ENCODE peak calls at places on chromosomes 3 and 15, in seven cellular contexts. One of them, this sample, is unnamed.

GRCh38 chr3:27326211-27326948 is 42.8 kb downstream of the NEK10 start:
- DNase-seq in NT2/D1: no peak
- DNase-seq in GM18507: no peak
- DNase-seq in left cardiac atrium: peak; percentile 28
- DNase-seq in OCI-LY7: no peak
- DNase-seq in activated T-helper 1 cell treated with anti-CD3 and anti-CD28 coated beads, Interleukin-2, amount 50 U/mL, for 16 hours: no peak
- DNase-seq in NCI-H1105 treated with DMSO at 0.1 percent for 48 hours: no peak
- DNase-seq in this sample: peak; percentile 59

GRCh38 chr3:187831125-187832051 is 86.1 kb upstream of the BCL6 start:
- DNase-seq in NT2/D1: no peak
- DNase-seq in GM18507: no peak
- DNase-seq in left cardiac atrium: no peak
- DNase-seq in OCI-LY7: no peak
- DNase-seq in activated T-helper 1 cell treated with anti-CD3 and anti-CD28 coated beads, Interleukin-2, amount 50 U/mL, for 16 hours: no peak
- DNase-seq in NCI-H1105 treated with DMSO at 0.1 percent for 48 hours: no peak
- DNase-seq in this sample: no peak

GRCh38 chr15:48533982-48534381 is 111.5 kb downstream of the FBN1 start:
- DNase-seq in NT2/D1: no peak
- DNase-seq in GM18507: no peak
- DNase-seq in left cardiac atrium: no peak
- DNase-seq in OCI-LY7: no peak
- DNase-seq in activated T-helper 1 cell treated with anti-CD3 and anti-CD28 coated beads, Interleukin-2, amount 50 U/mL, for 16 hours: no peak
- DNase-seq in NCI-H1105 treated with DMSO at 0.1 percent for 48 hours: no peak
- DNase-seq in this sample: no peak

GRCh38 chr3:73729969-73730440 is 105.3 kb upstream of the PDZRN3 start:
- DNase-seq in NT2/D1: no peak
- DNase-seq in GM18507: no peak
- DNase-seq in left cardiac atrium: no peak
- DNase-seq in OCI-LY7: no peak
- DNase-seq in activated T-helper 1 cell treated with anti-CD3 and anti-CD28 coated beads, Interleukin-2, amount 50 U/mL, for 16 hours: no peak
- DNase-seq in NCI-H1105 treated with DMSO at 0.1 percent for 48 hours: no peak
- DNase-seq in this sample: no peak

GRCh38 chr3:126432901-126433480 is 38.3 kb downstream of the CFAP100 start:
- DNase-seq in NT2/D1: no peak
- DNase-seq in GM18507: no peak
- DNase-seq in left cardiac atrium: no peak
- DNase-seq in OCI-LY7: no peak
- DNase-seq in activated T-helper 1 cell treated with anti-CD3 and anti-CD28 coated beads, Interleukin-2, amount 50 U/mL, for 16 hours: no peak
- DNase-seq in NCI-H1105 treated with DMSO at 0.1 percent for 48 hours: no peak
- DNase-seq in this sample: no peak

GRCh38 chr3:53187430-53187829 is 26.4 kb downstream of the PRKCD start:
- DNase-seq in NT2/D1: no peak
- DNase-seq in GM18507: no peak
- DNase-seq in left cardiac atrium: no peak
- DNase-seq in OCI-LY7: no peak
- DNase-seq in activated T-helper 1 cell treated with anti-CD3 and anti-CD28 coated beads, Interleukin-2, amount 50 U/mL, for 16 hours: no peak
- DNase-seq in NCI-H1105 treated with DMSO at 0.1 percent for 48 hours: no peak
- DNase-seq in this sample: no peak

GRCh38 chr15:31402003-31402402 is 75.4 kb downstream of the KLF13 start:
- DNase-seq in NT2/D1: no peak
- DNase-seq in GM18507: no peak
- DNase-seq in left cardiac atrium: no peak
- DNase-seq in OCI-LY7: no peak
- DNase-seq in activated T-helper 1 cell treated with anti-CD3 and anti-CD28 coated beads, Interleukin-2, amount 50 U/mL, for 16 hours: no peak
- DNase-seq in NCI-H1105 treated with DMSO at 0.1 percent for 48 hours: no peak
- DNase-seq in this sample: no peak

GRCh38 chr3:186920301-186920700 is 10.0 kb upstream of the ST6GAL1 start:
- DNase-seq in NT2/D1: no peak
- DNase-seq in GM18507: no peak
- DNase-seq in left cardiac atrium: no peak
- DNase-seq in OCI-LY7: no peak
- DNase-seq in activated T-helper 1 cell treated with anti-CD3 and anti-CD28 coated beads, Interleukin-2, amount 50 U/mL, for 16 hours: no peak
- DNase-seq in NCI-H1105 treated with DMSO at 0.1 percent for 48 hours: no peak
- DNase-seq in this sample: no peak

GRCh38 chr15:29736012-29736744 is 86.1 kb downstream of the TJP1 start:
- DNase-seq in NT2/D1: no peak
- DNase-seq in GM18507: no peak
- DNase-seq in left cardiac atrium: no peak
- DNase-seq in OCI-LY7: no peak
- DNase-seq in activated T-helper 1 cell treated with anti-CD3 and anti-CD28 coated beads, Interleukin-2, amount 50 U/mL, for 16 hours: no peak
- DNase-seq in NCI-H1105 treated with DMSO at 0.1 percent for 48 hours: no peak
- DNase-seq in this sample: no peak

GRCh38 chr3:149395107-149396089 is 17.9 kb upstream of the TM4SF1 start:
- DNase-seq in NT2/D1: no peak
- DNase-seq in GM18507: no peak
- DNase-seq in left cardiac atrium: peak; percentile 60
- DNase-seq in OCI-LY7: no peak
- DNase-seq in activated T-helper 1 cell treated with anti-CD3 and anti-CD28 coated beads, Interleukin-2, amount 50 U/mL, for 16 hours: no peak
- DNase-seq in NCI-H1105 treated with DMSO at 0.1 percent for 48 hours: peak; percentile 55
- DNase-seq in this sample: peak; percentile 43

GRCh38 chr3:109257269-109257668 is 59.0 kb downstream of the DPPA2 start:
- DNase-seq in NT2/D1: no peak
- DNase-seq in GM18507: no peak
- DNase-seq in left cardiac atrium: no peak
- DNase-seq in OCI-LY7: no peak
- DNase-seq in activated T-helper 1 cell treated with anti-CD3 and anti-CD28 coated beads, Interleukin-2, amount 50 U/mL, for 16 hours: no peak
- DNase-seq in NCI-H1105 treated with DMSO at 0.1 percent for 48 hours: no peak
- DNase-seq in this sample: no peak

GRCh38 chr15:72288291-72288690 is 15.9 kb upstream of the PARP6 start:
- DNase-seq in NT2/D1: no peak
- DNase-seq in GM18507: no peak
- DNase-seq in left cardiac atrium: no peak
- DNase-seq in OCI-LY7: no peak
- DNase-seq in activated T-helper 1 cell treated with anti-CD3 and anti-CD28 coated beads, Interleukin-2, amount 50 U/mL, for 16 hours: no peak
- DNase-seq in NCI-H1105 treated with DMSO at 0.1 percent for 48 hours: no peak
- DNase-seq in this sample: no peak

This sample was measured in ovary.